ENCODE peak calls at places on chromosomes 13 and 19, in seven cellular contexts. A, F, N, I, O, L and T are unnamed samples.

GRCh38 chr19:8310342-8311055 is 2.3 kb upstream of the CD320 start:
- DNase-seq in A (peak; percentile 13), F (no peak), N (no peak), I (no peak), O (peak; percentile 40), L (no peak), T (no peak)

GRCh38 chr19:8569066-8569761 is 8.0 kb downstream of the MYO1F start:
- DNase-seq in A (no peak), F (no peak), N (peak; percentile 24), I (no peak), O (peak; percentile 74), L (peak; percentile 93), T (peak; percentile 38)

GRCh38 chr19:2750739-2751437 is 11.1 kb upstream of the SLC39A3 start:
- DNase-seq in A (no peak), F (no peak), N (no peak), I (no peak), O (no peak), L (no peak), T (no peak)

GRCh38 chr13:38697628-38698333 is 10.9 kb downstream of the FREM2 start:
- DNase-seq in A (no peak), F (no peak), N (no peak), I (no peak), O (no peak), L (no peak), T (no peak)

GRCh38 chr19:33446918-33447293 is 73.4 kb downstream of the CEBPG start:
- DNase-seq in A (no peak), F (no peak), N (no peak), I (no peak), O (peak; percentile 24), L (peak; percentile 5), T (peak; percentile 7)

GRCh38 chr13:107450931-107451330 is 764.4 kb downstream of the LIG4 start:
- DNase-seq in A (no peak), F (no peak), N (no peak), I (peak; percentile 16), O (peak; percentile 77), L (no peak), T (no peak)

GRCh38 chr13:36839981-36840380 is 21.0 kb downstream of the RFXAP start:
- DNase-seq in A (no peak), F (no peak), N (no peak), I (no peak), O (no peak), L (no peak), T (no peak)

GRCh38 chr13:94612050-94612449 is 10.4 kb downstream of the GPR180 start:
- DNase-seq in A (no peak), F (no peak), N (no peak), I (no peak), O (no peak), L (no peak), T (no peak)

GRCh38 chr13:74077847-74078246 is 56.4 kb downstream of the KLF12 start:
- DNase-seq in A (no peak), F (no peak), N (peak; percentile 26), I (no peak), O (no peak), L (no peak), T (no peak)

GRCh38 chr13:65889368-65889767 is 1340.8 kb downstream of the PCDH9 start:
- DNase-seq in A (no peak), F (no peak), N (no peak), I (no peak), O (no peak), L (no peak), T (no peak)

GRCh38 chr13:60396783-60397692 is at the start of gene TDRD3:
- DNase-seq in A (peak; percentile 85), F (peak; percentile 42), N (peak; percentile 82), I (peak; percentile 13), O (peak; percentile 91), L (peak; percentile 83), T (peak; percentile 86)

GRCh38 chr13:34926513-34926912 is 15.6 kb upstream of the NBEA start:
- DNase-seq in A (no peak), F (no peak), N (no peak), I (no peak), O (no peak), L (no peak), T (no peak)

GRCh38 chr13:79779061-79779460 is 298.1 kb downstream of the NDFIP2 start:
- DNase-seq in A (no peak), F (no peak), N (no peak), I (no peak), O (no peak), L (no peak), T (no peak)

GRCh38 chr13:79779761-79780160 is 298.8 kb downstream of the NDFIP2 start:
- DNase-seq in A (no peak), F (no peak), N (no peak), I (no peak), O (peak; percentile 60), L (no peak), T (no peak)

GRCh38 chr13:79776538-79776937 is 295.6 kb downstream of the NDFIP2 start:
- DNase-seq in A (no peak), F (no peak), N (no peak), I (no peak), O (no peak), L (no peak), T (no peak)

GRCh38 chr13:79775830-79776229 is 294.9 kb downstream of the NDFIP2 start:
- DNase-seq in A (no peak), F (no peak), N (peak; percentile 40), I (no peak), O (no peak), L (no peak), T (no peak)

GRCh38 chr13:79777504-79777903 is 296.5 kb downstream of the NDFIP2 start:
- DNase-seq in A (no peak), F (no peak), N (no peak), I (no peak), O (no peak), L (no peak), T (no peak)
- H3K27ac ChIP-seq in A (no peak overlapping the region), F (no peak overlapping the region), N (no peak overlapping the region), I (no peak overlapping the region), O (no peak overlapping the region), L (no peak overlapping the region), T (no peak overlapping the region)

GRCh38 chr19:50558449-50558848 is 9.8 kb downstream of the LRRC4B start:
- DNase-seq in A (no peak), F (no peak), N (no peak), I (no peak), O (no peak), L (no peak), T (no peak)
- H3K27me3 ChIP-seq in A (peaks cover 21% of the 10 kb centered on the region), F (peaks cover 99% of the 10 kb centered on the region), N (no peaks in the 10 kb centered on the region), I (no peaks in the 10 kb centered on the region), O (no peaks in the 10 kb centered on the region), L (no peaks in the 10 kb centered on the region), T (peaks cover 56% of the 10 kb centered on the region)

DNA sequence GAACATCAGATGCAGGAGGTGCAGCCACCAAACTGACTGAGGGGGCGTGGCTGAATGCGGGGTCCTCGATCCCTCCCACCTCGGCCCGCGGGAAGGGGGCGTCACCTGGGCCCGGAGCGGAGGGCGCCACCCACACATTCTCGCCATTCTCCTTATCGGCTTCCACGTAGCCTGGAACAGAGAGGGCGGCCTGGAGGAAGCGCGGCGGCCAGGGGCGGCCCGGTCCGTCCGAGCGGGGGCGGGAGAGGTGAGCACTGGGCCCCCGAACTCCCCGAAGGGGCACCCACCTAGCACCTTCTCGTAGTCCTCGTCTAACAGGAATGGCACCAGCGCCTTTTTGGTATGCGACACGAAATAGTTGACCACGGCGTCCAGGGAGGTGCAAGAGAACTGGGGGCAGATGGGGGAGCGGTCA is 11.8 kb downstream of the STAP2 start:
- DNase-seq in A (peak; percentile 38), F (no peak), N (no peak), I (no peak), O (no peak), L (peak; percentile 50), T (no peak)
- H3K4me3 ChIP-seq in A (no peak overlapping the region), F (no peak overlapping the region), N (no peak overlapping the region), I (peak overlapping the region; percentile 75), O (no peak overlapping the region), L (peak overlapping the region; percentile 12), T (peak overlapping the region; percentile 71)

DNA sequence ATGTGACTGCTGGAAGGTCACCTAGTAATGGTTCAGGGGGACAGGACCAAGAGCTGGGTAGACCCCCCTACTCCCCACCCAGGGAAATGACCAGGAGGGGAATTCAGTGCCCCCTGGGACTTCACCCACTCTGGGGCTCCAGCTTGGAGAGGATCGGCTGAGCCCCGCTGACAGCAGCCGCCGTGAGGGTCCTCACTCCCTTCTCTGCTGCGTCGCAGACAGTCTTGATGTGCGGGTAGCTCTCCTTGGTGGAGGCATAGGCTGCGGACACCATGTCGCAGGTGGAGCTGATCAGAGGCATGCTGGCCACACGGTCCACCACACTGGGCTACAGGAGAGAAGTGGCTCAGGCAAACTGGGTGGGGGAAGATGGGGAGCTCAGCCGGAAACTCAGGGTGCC is 7.8 kb downstream of the PLIN3 start:
- DNase-seq in A (no peak), F (no peak), N (no peak), I (no peak), O (no peak), L (no peak), T (no peak)
- H3K27ac ChIP-seq in A (no peak overlapping the region), F (no peak overlapping the region), N (no peak overlapping the region), I (no peak overlapping the region), O (no peak overlapping the region), L (no peak overlapping the region), T (no peak overlapping the region)

DNA sequence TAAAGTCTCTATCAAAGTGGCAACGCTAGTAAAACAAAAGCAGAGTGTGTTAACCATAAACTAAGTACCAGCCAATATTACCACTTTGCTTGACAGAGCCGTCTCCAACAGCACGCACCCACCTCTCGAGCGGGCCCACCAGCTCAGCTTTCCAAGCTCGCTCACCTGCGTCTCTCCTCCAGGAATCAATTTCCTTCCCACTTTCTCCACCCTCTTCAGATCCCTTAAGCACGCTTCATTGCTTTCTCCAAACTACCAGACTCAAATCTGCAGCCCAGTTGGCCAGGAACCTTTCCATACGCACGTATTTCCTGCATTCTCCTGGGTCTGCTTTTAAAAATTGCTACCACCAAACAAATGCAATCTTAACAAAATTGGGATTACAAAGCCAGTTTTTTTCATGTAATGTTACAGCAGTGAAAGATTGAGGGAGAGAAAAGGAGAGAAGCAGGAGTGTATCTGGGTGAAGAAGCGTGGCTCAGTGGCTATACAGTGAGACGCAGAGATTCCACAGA is 1.5 kb downstream of the ENOX1 start:
- DNase-seq in A (no peak), F (no peak), N (no peak), I (no peak), O (no peak), L (no peak), T (no peak)
- H3K27me3 ChIP-seq in A (peaks cover 6% of the 10 kb centered on the region), F (peaks cover 48% of the 10 kb centered on the region), N (no peaks in the 10 kb centered on the region), I (no peaks in the 10 kb centered on the region), O (no peaks in the 10 kb centered on the region), L (peaks cover 3% of the 10 kb centered on the region), T (peaks cover 29% of the 10 kb centered on the region)